ENCODE peak calls at places on chromosomes 7 and 10, in four cellular contexts. B, Q, I and Z are unnamed samples.

GRCh38 chr7:50349963-50350944 is 45.7 kb downstream of the IKZF1 start:
- DNase-seq in B (peak), Q (no peak), I (no peak), Z (no peak)

GRCh38 chr7:107035446-107035845 is 9.1 kb upstream of the PRKAR2B start:
- DNase-seq in B (no peak), Q (peak), I (peak), Z (no peak)

GRCh38 chr7:12123172-12123571 is 87.9 kb upstream of the TMEM106B start:
- DNase-seq in B (no peak), Q (no peak), I (no peak), Z (no peak)

GRCh38 chr10:29957887-29958330 is 101.5 kb downstream of the JCAD start:
- DNase-seq in B (no peak), Q (peak), I (peak), Z (no peak)

GRCh38 chr7:38929460-38930171 is 20.6 kb upstream of the VPS41 start:
- DNase-seq in B (no peak), Q (peak), I (no peak), Z (no peak)

GRCh38 chr10:123145542-123146012 is 2.4 kb upstream of the HMX2 start:
- DNase-seq in B (no peak), Q (no peak), I (no peak), Z (no peak)

GRCh38 chr10:7956508-7956907 is 98.0 kb upstream of the GATA3 start:
- DNase-seq in B (no peak), Q (peak), I (peak), Z (no peak)

GRCh38 chr7:101936223-101936611 is 118.8 kb downstream of the CUX1 start:
- DNase-seq in B (no peak), Q (no peak), I (no peak), Z (no peak)

GRCh38 chr7:16755397-16755796 is 1.8 kb downstream of the TSPAN13 start:
- DNase-seq in B (no peak), Q (no peak), I (no peak), Z (no peak)

GRCh38 chr10:86953747-86954680 is 3.4 kb downstream of the MMRN2 start:
- DNase-seq in B (no peak), Q (peak), I (no peak), Z (no peak)

GRCh38 chr7:137345799-137346449 is 2.4 kb upstream of the PTN start:
- DNase-seq in B (no peak), Q (no peak), I (no peak), Z (no peak)

GRCh38 chr10:119061926-119062325 is 18.7 kb downstream of the EIF3A start:
- DNase-seq in B (no peak), Q (no peak), I (no peak), Z (no peak)

GRCh38 chr7:151404216-151405011 is 5.4 kb downstream of the WDR86 start:
- DNase-seq in B (peak), Q (no peak), I (peak), Z (no peak)